ENCODE peak calls at places on chromosome 22, in seven cellular contexts. G is NCI-H2029, C is pancreas, D is fibroblast of lung, O is NCI-H510A treated with DMSO at 0.1 percent for 48 hours, B is A549, J is body of pancreas. Q is an unnamed sample.

GRCh38 chr22:32829451-32829851 is 27.9 kb downstream of the TIMP3 start:
- DNase-seq in G (no peak), C (no peak), D (no peak), O (no peak), B (no peak), J (no peak), Q (no peak)

GRCh38 chr22:45475063-45475747 is 27.5 kb upstream of the FBLN1 start:
- DNase-seq in G (no peak), C (no peak), D (peak; percentile 58), O (no peak), B (no peak), J (no peak), Q (no peak)

GRCh38 chr22:27105142-27106025 is 448.0 kb downstream of the MIAT start:
- DNase-seq in G (no peak), C (no peak), D (peak; percentile 62), O (no peak), B (no peak), J (peak; percentile 41), Q (peak; percentile 76)

GRCh38 chr22:42615092-42615859 is 593 bp upstream of the POLDIP3 start:
- DNase-seq in G (peak; percentile 74), C (peak; percentile 72), D (peak; percentile 99), O (peak; percentile 80), B (peak; percentile 96), J (peak; percentile 91), Q (peak; percentile 90)

GRCh38 chr22:50710886-50711285 is 27.1 kb upstream of the ACR start:
- DNase-seq in G (no peak), C (no peak), D (no peak), O (no peak), B (no peak), J (no peak), Q (no peak)

GRCh38 chr22:22833059-22833458 is 54.6 kb upstream of the IGLL5 start:
- DNase-seq in G (no peak), C (no peak), D (no peak), O (no peak), B (no peak), J (no peak), Q (no peak)

GRCh38 chr22:27715078-27715477 is 86.5 kb downstream of the MN1 start:
- DNase-seq in G (no peak), C (no peak), D (no peak), O (no peak), B (no peak), J (no peak), Q (peak; percentile 81)

GRCh38 chr22:23373601-23374000 is 193.3 kb downstream of the BCR start:
- DNase-seq in G (no peak), C (no peak), D (no peak), O (no peak), B (no peak), J (no peak), Q (no peak)

GRCh38 chr22:45398214-45398613 is 15.2 kb downstream of the SMC1B start:
- DNase-seq in G (no peak), C (no peak), D (no peak), O (no peak), B (no peak), J (no peak), Q (no peak)

GRCh38 chr22:27997538-27997937 is 78.5 kb upstream of the PITPNB start:
- DNase-seq in G (no peak), C (no peak), D (no peak), O (no peak), B (no peak), J (no peak), Q (peak; percentile 36)

GRCh38 chr22:47550524-47551437 is 788.3 kb downstream of the TBC1D22A start:
- DNase-seq in G (no peak), C (no peak), D (no peak), O (no peak), B (no peak), J (no peak), Q (no peak)

GRCh38 chr22:29369460-29369859 is 18.9 kb downstream of the AP1B1 start:
- DNase-seq in G (no peak), C (no peak), D (peak; percentile 66), O (no peak), B (no peak), J (peak; percentile 54), Q (peak; percentile 79)

GRCh38 chr22:26883393-26883792 is 226.0 kb downstream of the MIAT start:
- DNase-seq in G (peak; percentile 18), C (no peak), D (no peak), O (peak; percentile 11), B (no peak), J (no peak), Q (no peak)

GRCh38 chr22:47918936-47919505 is 1156.6 kb downstream of the TBC1D22A start:
- DNase-seq in G (peak; percentile 1), C (no peak), D (no peak), O (no peak), B (no peak), J (no peak), Q (no peak)

GRCh38 chr22:43862074-43862881 is at the start of gene SULT4A1:
- DNase-seq in G (peak; percentile 72), C (no peak), D (peak; percentile 68), O (peak; percentile 22), B (no peak), J (peak; percentile 13), Q (no peak)

GRCh38 chr22:48890693-48891554 is 936.7 kb downstream of the BRD1 start:
- DNase-seq in G (no peak), C (no peak), D (no peak), O (no peak), B (no peak), J (no peak), Q (no peak)

GRCh38 chr22:35375031-35375430 is 5.9 kb upstream of the HMOX1 start:
- DNase-seq in G (no peak), C (no peak), D (peak; percentile 29), O (no peak), B (no peak), J (no peak), Q (no peak)

GRCh38 chr22:29555065-29555644 is 1.6 kb upstream of the THOC5 start:
- DNase-seq in G (no peak), C (no peak), D (peak; percentile 24), O (no peak), B (no peak), J (no peak), Q (no peak)

GRCh38 chr22:27164781-27165503 is 507.6 kb downstream of the MIAT start:
- DNase-seq in G (no peak), C (no peak), D (no peak), O (no peak), B (no peak), J (no peak), Q (no peak)

GRCh38 chr22:22030493-22031182 is 48.1 kb upstream of the TOP3B start:
- DNase-seq in G (no peak), C (no peak), D (peak; percentile 21), O (no peak), B (peak; percentile 14), J (no peak), Q (peak; percentile 25)

GRCh38 chr22:47783433-47784366 is 1021.2 kb downstream of the TBC1D22A start:
- DNase-seq in G (no peak), C (no peak), D (no peak), O (no peak), B (no peak), J (no peak), Q (no peak)

GRCh38 chr22:42473484-42474193 is 41.4 kb upstream of the NFAM1 start:
- DNase-seq in G (peak; percentile 60), C (no peak), D (peak; percentile 70), O (peak; percentile 46), B (peak; percentile 62), J (peak; percentile 14), Q (no peak)

GRCh38 chr22:29253561-29254282 is 14.1 kb downstream of the RHBDD3 start:
- DNase-seq in G (no peak), C (no peak), D (no peak), O (no peak), B (no peak), J (no peak), Q (no peak)

GRCh38 chr22:39607093-39607492 is 36.5 kb downstream of the CACNA1I start:
- DNase-seq in G (no peak), C (no peak), D (no peak), O (no peak), B (no peak), J (no peak), Q (no peak)

GRCh38 chr22:45673482-45674175 is 2.0 kb downstream of the ATXN10 start:
- DNase-seq in G (no peak), C (no peak), D (no peak), O (no peak), B (no peak), J (no peak), Q (no peak)

GRCh38 chr22:39994566-39995345 is at the start of gene FAM83F:
- DNase-seq in G (peak; percentile 35), C (peak; percentile 67), D (no peak), O (peak; percentile 17), B (no peak), J (peak; percentile 77), Q (no peak)

GRCh38 chr22:35649636-35650250 is 1.5 kb downstream of the APOL6 start:
- DNase-seq in G (no peak), C (no peak), D (no peak), O (no peak), B (no peak), J (no peak), Q (no peak)

GRCh38 chr22:46286941-46287872 is 9.5 kb upstream of the GTSE1 start:
- DNase-seq in G (no peak), C (peak; percentile 71), D (no peak), O (no peak), B (no peak), J (peak; percentile 86), Q (peak; percentile 44)

GRCh38 chr22:19430890-19431541 is 517 bp downstream of the HIRA start:
- DNase-seq in G (no peak), C (peak; percentile 55), D (peak; percentile 36), O (no peak), B (peak; percentile 26), J (peak; percentile 43), Q (peak; percentile 71)

GRCh38 chr22:49918911-49919881 is 762 bp downstream of the CRELD2 start:
- DNase-seq in G (no peak), C (no peak), D (no peak), O (no peak), B (no peak), J (no peak), Q (no peak)

GRCh38 chr22:30996462-30996861 is 27.4 kb downstream of the TUG1 start:
- DNase-seq in G (no peak), C (no peak), D (no peak), O (no peak), B (no peak), J (no peak), Q (no peak)

Q was measured in psoas muscle.